ENCODE peak calls at places on chromosomes 3 and 15, in nine cellular contexts. P is foreskin fibroblast; H is stimulated activated naive CD8-positive, alpha-beta T cell treated with anti-CD3 and anti-CD28 coated beads, Interleukin-15, Interleukin-2, amounts not matched to agents 100 U/mL and 50 U/mL, for 24 hours; A is H7; X is psoas muscle; V is activated CD8-positive, alpha-beta T cell treated with anti-CD3 and anti-CD28 coated beads for 36 hours; U is HT1080; J is activated naive CD4-positive, alpha-beta T cell treated with anti-CD3 and anti-CD28 coated beads, Interleukin-2, amount 50 U/mL, for 16 hours; S is stomach. R is an unnamed sample.

GRCh38 chr3:192827208-192827607 is 90.4 kb downstream of the MB21D2 start:
- DNase-seq in J (no peak), U (peak; percentile 42), V (no peak), H (no peak), P (peak; percentile 59), X (peak; percentile 81), S (no peak), A (no peak), R (no peak)

GRCh38 chr3:119779731-119780383 is 2.0 kb upstream of the NR1I2 start:
- DNase-seq in S (no peak), A (no peak), J (no peak), H (no peak), X (no peak), P (no peak), V (no peak), U (no peak), R (no peak)

GRCh38 chr15:49742381-49742780 is 121.5 kb downstream of the DTWD1 start:
- DNase-seq in S (no peak), P (no peak), U (no peak), H (no peak), J (no peak), A (no peak), X (no peak), V (no peak), R (no peak)

GRCh38 chr3:44476181-44476599 is 1.3 kb downstream of the ZNF445 start:
- DNase-seq in J (no peak), S (no peak), U (no peak), V (peak; percentile 6), P (peak; percentile 9), H (no peak), X (no peak), A (no peak), R (no peak)

GRCh38 chr3:156449712-156450574 is 105.0 kb downstream of the SSR3 start:
- DNase-seq in P (peak; percentile 22), S (no peak), V (peak; percentile 8), X (no peak), H (no peak), A (no peak), J (no peak), U (peak; percentile 61), R (no peak)

GRCh38 chr3:152270145-152270870 is 1.6 kb downstream of the MBNL1 start:
- DNase-seq in U (no peak), X (peak; percentile 70), P (no peak), V (no peak), S (no peak), A (no peak), H (peak; percentile 25), J (no peak), R (no peak)

GRCh38 chr3:23236890-23237289 is 33.8 kb downstream of the UBE2E2 start:
- DNase-seq in A (no peak), J (no peak), H (no peak), V (no peak), P (no peak), U (no peak), S (no peak), X (no peak), R (no peak)

GRCh38 chr15:34318277-34319079 is 19.1 kb downstream of the SLC12A6 start:
- DNase-seq in X (no peak), A (peak; percentile 56), H (no peak), V (peak; percentile 51), J (no peak), S (peak; percentile 67), U (peak; percentile 38), P (peak; percentile 55), R (peak; percentile 76)

GRCh38 chr3:178369811-178370210 is 166.4 kb upstream of the KCNMB2 start:
- DNase-seq in A (no peak), P (no peak), X (no peak), U (no peak), J (no peak), H (no peak), S (no peak), V (no peak), R (no peak)

GRCh38 chr3:119292666-119293065 is 1.5 kb upstream of the ARHGAP31 start:
- DNase-seq in V (peak; percentile 43), A (no peak), U (no peak), S (no peak), H (peak; percentile 30), X (no peak), J (no peak), P (no peak), R (no peak)

GRCh38 chr3:124246949-124247348 is 255.0 kb upstream of the ROPN1 start:
- DNase-seq in A (peak; percentile 54), P (no peak), X (no peak), J (no peak), V (peak; percentile 11), S (no peak), H (no peak), U (peak; percentile 39), R (no peak)

GRCh38 chr3:21729888-21730459 is 21.0 kb downstream of the ZNF385D start:
- DNase-seq in J (no peak), P (peak; percentile 57), X (no peak), V (no peak), A (no peak), H (no peak), S (no peak), U (peak; percentile 39), R (no peak)

GRCh38 chr15:88624156-88624970 is 3.2 kb downstream of the AEN start:
- DNase-seq in V (peak; percentile 55), S (no peak), H (no peak), P (no peak), A (peak; percentile 69), J (peak; percentile 41), U (peak; percentile 39), X (no peak), R (peak; percentile 72)

GRCh38 chr3:12663936-12664908 is at the start of gene RAF1:
- DNase-seq in X (peak; percentile 99), S (peak; percentile 99), A (peak; percentile 98), V (peak; percentile 99), H (peak; percentile 97), J (peak; percentile 98), P (peak; percentile 99), U (peak; percentile 97), R (peak; percentile 99)

GRCh38 chr3:172273378-172273777 is 174.9 kb downstream of the GHSR start:
- DNase-seq in X (no peak), V (no peak), S (no peak), H (no peak), U (no peak), A (no peak), P (no peak), J (no peak), R (no peak)